ENCODE peak calls at places on chromosomes 4 and X, in five cellular contexts. U, C, S, N and J are unnamed samples.

GRCh38 chrX:40107291-40108083 is 9.7 kb upstream of the BCOR start:
- DNase-seq in U (peak; percentile 76), C (no peak), S (peak; percentile 73), N (no peak), J (no peak)

GRCh38 chr4:125387770-125388169 is 73.0 kb downstream of the FAT4 start:
- DNase-seq in U (no peak), C (no peak), S (no peak), N (no peak), J (no peak)

GRCh38 chr4:119204898-119205297 is 7.6 kb upstream of the USP53 start:
- DNase-seq in U (no peak), C (no peak), S (no peak), N (no peak), J (no peak)

GRCh38 chrX:119181491-119181890 is 53.9 kb upstream of the KIAA1210 start:
- DNase-seq in U (peak; percentile 67), C (peak; percentile 34), S (no peak), N (no peak), J (no peak)

GRCh38 chr4:150849016-150849415 is 166.1 kb downstream of the LRBA start:
- DNase-seq in U (no peak), C (no peak), S (no peak), N (no peak), J (no peak)

GRCh38 chrX:97401154-97401553 is 517.4 kb downstream of the RPA4 start:
- DNase-seq in U (no peak), C (no peak), S (no peak), N (no peak), J (no peak)

GRCh38 chr4:183098080-183098722 is 856 bp upstream of the WWC2 start:
- DNase-seq in U (peak; percentile 87), C (peak; percentile 69), S (peak; percentile 69), N (peak; percentile 18), J (peak; percentile 20)

GRCh38 chrX:103453655-103454054 is 65.6 kb downstream of the RAB40A start:
- DNase-seq in U (no peak), C (no peak), S (no peak), N (no peak), J (no peak)

GRCh38 chr4:160371446-160371845 is 1268.6 kb downstream of the RAPGEF2 start:
- DNase-seq in U (no peak), C (no peak), S (no peak), N (no peak), J (no peak)

GRCh38 chrX:153773218-153773611 is 7.6 kb upstream of the SRPK3 start:
- DNase-seq in U (peak; percentile 48), C (no peak), S (no peak), N (no peak), J (no peak)

GRCh38 chr4:78776729-78777555 is 792 bp downstream of the BMP2K start:
- DNase-seq in U (peak; percentile 64), C (peak; percentile 15), S (peak; percentile 56), N (peak; percentile 11), J (peak; percentile 20)

GRCh38 chrX:254630-255215 is 26.5 kb upstream of the PLCXD1 start:
- DNase-seq in U (no peak), C (no peak), S (no peak), N (no peak), J (no peak)